ENCODE peak calls at places on chromosome 11, in seven cellular contexts. One of them, this sample, is unnamed.
A peak's percentile ranks its signal among the peaks of the same experiment; 100 is the strongest.

GRCh38 chr11:58654908-58655296 is 32.4 kb downstream of the CNTF start:
- DNase-seq in A673: no peak
- DNase-seq in small intestine: no peak
- DNase-seq in GM19239: no peak
- DNase-seq in CD8-positive, alpha-beta T cell: no peak
- DNase-seq in AG08395: no peak
- DNase-seq in EL: no peak
- DNase-seq in this sample: no peak

GRCh38 chr11:67507242-67507890 is 596 bp downstream of the CDK2AP2 start:
- DNase-seq in A673: peak; percentile 83
- DNase-seq in small intestine: peak; percentile 88
- DNase-seq in GM19239: no peak
- DNase-seq in CD8-positive, alpha-beta T cell: no peak
- DNase-seq in AG08395: peak; percentile 32
- DNase-seq in EL: peak; percentile 77
- DNase-seq in this sample: no peak

GRCh38 chr11:16117989-16118810 is 238.1 kb downstream of the SOX6 start:
- DNase-seq in A673: no peak
- DNase-seq in small intestine: no peak
- DNase-seq in GM19239: no peak
- DNase-seq in CD8-positive, alpha-beta T cell: no peak
- DNase-seq in AG08395: no peak
- DNase-seq in EL: no peak
- DNase-seq in this sample: no peak

GRCh38 chr11:12150831-12151382 is 40.5 kb downstream of the MICAL2 start:
- DNase-seq in A673: no peak
- DNase-seq in small intestine: no peak
- DNase-seq in GM19239: no peak
- DNase-seq in CD8-positive, alpha-beta T cell: no peak
- DNase-seq in AG08395: no peak
- DNase-seq in EL: peak; percentile 90
- DNase-seq in this sample: no peak

GRCh38 chr11:118641463-118642019 is 34.1 kb downstream of the PHLDB1 start:
- DNase-seq in A673: no peak
- DNase-seq in small intestine: peak; percentile 89
- DNase-seq in GM19239: no peak
- DNase-seq in CD8-positive, alpha-beta T cell: no peak
- DNase-seq in AG08395: no peak
- DNase-seq in EL: no peak
- DNase-seq in this sample: no peak

GRCh38 chr11:125451400-125452124 is 44.5 kb downstream of the FEZ1 start:
- DNase-seq in A673: peak; percentile 58
- DNase-seq in small intestine: no peak
- DNase-seq in GM19239: no peak
- DNase-seq in CD8-positive, alpha-beta T cell: no peak
- DNase-seq in AG08395: no peak
- DNase-seq in EL: peak; percentile 18
- DNase-seq in this sample: peak; percentile 50

GRCh38 chr11:75966546-75967287 is 151.7 kb downstream of the UVRAG start:
- DNase-seq in A673: peak; percentile 40
- DNase-seq in small intestine: no peak
- DNase-seq in GM19239: no peak
- DNase-seq in CD8-positive, alpha-beta T cell: no peak
- DNase-seq in AG08395: peak; percentile 72
- DNase-seq in EL: peak; percentile 88
- DNase-seq in this sample: peak; percentile 40

GRCh38 chr11:92880391-92880790 is 89.1 kb upstream of the MTNR1B start:
- DNase-seq in A673: peak; percentile 12
- DNase-seq in small intestine: no peak
- DNase-seq in GM19239: no peak
- DNase-seq in CD8-positive, alpha-beta T cell: no peak
- DNase-seq in AG08395: peak; percentile 32
- DNase-seq in EL: peak; percentile 61
- DNase-seq in this sample: peak; percentile 30

GRCh38 chr11:134271978-134272377 is 4.2 kb upstream of the GLB1L3 start:
- DNase-seq in A673: no peak
- DNase-seq in small intestine: no peak
- DNase-seq in GM19239: no peak
- DNase-seq in CD8-positive, alpha-beta T cell: no peak
- DNase-seq in AG08395: no peak
- DNase-seq in EL: no peak
- DNase-seq in this sample: no peak

This sample was measured in AG08396.